ENCODE peak calls at places on chromosomes 11 and 22, in ten cellular contexts. W is HS-27A; J is retina; E is NCI-H510A; L is iPS DF 19.7; H is HEK293T; U is pons; F is HS-5; K is activated T-cell treated with anti-CD3 and anti-CD28 coated beads, Interleukin-2, amount 50 U/mL, for 72 hours; P is Panc1. X is an unnamed sample.

GRCh38 chr22:31295831-31296230 is 3.5 kb upstream of the PIK3IP1 start:
- DNase-seq in W (no peak), F (peak), E (no peak), P (no peak), K (no peak), L (no peak), U (no peak), H (no peak), J (no peak), X (no peak)

GRCh38 chr11:95611827-95612226 is 177.8 kb downstream of the FAM76B start:
- DNase-seq in J (no peak), K (no peak), H (no peak), P (no peak), L (no peak), F (no peak), E (no peak), U (no peak), W (no peak), X (no peak)

GRCh38 chr11:44905131-44905866 is 45.4 kb downstream of the TP53I11 start:
- DNase-seq in W (no peak), K (no peak), L (no peak), H (no peak), U (no peak), E (no peak), F (no peak), P (no peak), J (no peak), X (no peak)

GRCh38 chr11:111735262-111736116 is 30.7 kb downstream of the PPP2R1B start:
- DNase-seq in H (peak), E (peak), J (peak), K (no peak), U (peak), F (peak), P (no peak), W (peak), L (no peak), X (peak)

GRCh38 chr22:28909375-28909774 is 26.0 kb downstream of the ZNRF3 start:
- DNase-seq in P (no peak), L (no peak), U (no peak), J (no peak), E (no peak), H (no peak), W (no peak), K (peak), F (no peak), X (no peak)

GRCh38 chr22:38108561-38109319 is 1.7 kb downstream of the BAIAP2L2 start:
- DNase-seq in K (no peak), U (no peak), H (no peak), W (no peak), J (peak), F (no peak), L (no peak), P (no peak), E (no peak), X (no peak)

GRCh38 chr11:128963744-128964340 is 21.2 kb upstream of the TP53AIP1 start:
- DNase-seq in W (no peak), U (no peak), J (peak), F (no peak), P (no peak), E (no peak), L (no peak), K (no peak), H (no peak), X (no peak)

GRCh38 chr22:39693943-39694500 is 123.5 kb downstream of the CACNA1I start:
- DNase-seq in U (no peak), P (no peak), F (no peak), E (no peak), H (no peak), L (no peak), K (no peak), J (no peak), W (no peak), X (no peak)

GRCh38 chr11:46677169-46677568 is 23.2 kb downstream of the ARHGAP1 start:
- DNase-seq in K (no peak), P (no peak), F (no peak), J (no peak), U (no peak), E (no peak), W (no peak), H (no peak), L (no peak), X (no peak)